ENCODE peak calls at places on chromosomes 1 and 21, in six cellular contexts. V is H1, P is IMR-90, Y is neuronal stem cell, X is H9, M is trophoblast cell. W is an unnamed sample.

GRCh38 chr1:66575739-66576138 is 41.8 kb downstream of the SGIP1 start:
- DNase-seq in V (no peak), P (peak; percentile 99), Y (no peak), X (no peak), M (peak; percentile 39), W (peak; percentile 96)

GRCh38 chr1:211601159-211601558 is 22.2 kb upstream of the SLC30A1 start:
- DNase-seq in V (no peak), P (no peak), Y (no peak), X (no peak), M (no peak), W (no peak)

GRCh38 chr1:152718238-152718637 is 10.3 kb downstream of the LCE4A start:
- DNase-seq in V (no peak), P (no peak), Y (no peak), X (no peak), M (no peak), W (no peak)

GRCh38 chr1:228083871-228084278 is 1.4 kb downstream of the ARF1 start:
- DNase-seq in V (no peak), P (peak; percentile 22), Y (no peak), X (no peak), M (no peak), W (peak; percentile 56)

GRCh38 chr21:46052703-46053651 is 44.9 kb upstream of the COL6A2 start:
- DNase-seq in V (no peak), P (peak; percentile 95), Y (no peak), X (peak; percentile 27), M (peak; percentile 70), W (peak; percentile 86)

GRCh38 chr1:33186936-33187335 is 5.1 kb upstream of the TRIM62 start:
- DNase-seq in V (no peak), P (no peak), Y (no peak), X (no peak), M (no peak), W (no peak)

GRCh38 chr1:92975551-92976232 is 14.4 kb upstream of the DIPK1A start:
- DNase-seq in V (no peak), P (no peak), Y (no peak), X (no peak), M (no peak), W (no peak)

GRCh38 chr1:109249654-109250401 is 489 bp downstream of the CELSR2 start:
- DNase-seq in V (no peak), P (no peak), Y (no peak), X (no peak), M (no peak), W (no peak)

GRCh38 chr1:152440635-152441471 is 26.8 kb upstream of the CRNN start:
- DNase-seq in V (no peak), P (peak; percentile 54), Y (no peak), X (peak; percentile 40), M (peak; percentile 64), W (no peak)

GRCh38 chr1:209428241-209428921 is 155.1 kb upstream of the CAMK1G start:
- DNase-seq in V (no peak), P (no peak), Y (peak; percentile 46), X (peak; percentile 95), M (peak; percentile 60), W (no peak)

GRCh38 chr1:209422281-209422680 is 161.2 kb upstream of the CAMK1G start:
- DNase-seq in V (no peak), P (no peak), Y (no peak), X (no peak), M (no peak), W (no peak)

GRCh38 chr1:209427811-209428210 is 155.7 kb upstream of the CAMK1G start:
- DNase-seq in V (no peak), P (no peak), Y (no peak), X (peak; percentile 74), M (no peak), W (no peak)

GRCh38 chr1:209427277-209427676 is 156.2 kb upstream of the CAMK1G start:
- DNase-seq in V (no peak), P (no peak), Y (no peak), X (no peak), M (no peak), W (no peak)

GRCh38 chr1:209425959-209426358 is 157.6 kb upstream of the CAMK1G start:
- DNase-seq in V (no peak), P (no peak), Y (no peak), X (no peak), M (no peak), W (no peak)
- H2AK5ac ChIP-seq in V (peak overlapping the region; percentile 55), P (no peak overlapping the region), Y (no peak overlapping the region), X (no peak overlapping the region), M (peak overlapping the region; percentile 70), W (no peak overlapping the region)

GRCh38 chr1:156591432-156592157 is at the start of gene NAXE:
- DNase-seq in V (no peak), P (peak; percentile 41), Y (peak; percentile 69), X (peak; percentile 81), M (peak; percentile 80), W (peak; percentile 65)
- H2AFZ ChIP-seq in V (peak within 1 kb of the TSS; percentile 88), P (peak within 1 kb of the TSS; percentile 96), Y (peak within 1 kb of the TSS; percentile 93), X (peak within 1 kb of the TSS; percentile 71), M (peak within 1 kb of the TSS; percentile 42), W (peak within 1 kb of the TSS; percentile 95)

GRCh38 chr1:150162582-150162861 is 12.8 kb downstream of the PLEKHO1 start:
- DNase-seq in V (no peak), P (no peak), Y (no peak), X (no peak), M (no peak), W (no peak)
- H2AK5ac ChIP-seq in V (peak overlapping the region; percentile 77), P (peak overlapping the region; percentile 96), Y (peak overlapping the region; percentile 31), X (no peak overlapping the region), M (no peak overlapping the region), W (peak overlapping the region; percentile 21)

GRCh38 chr1:20417581-20417980 is 68.4 kb downstream of the CAMK2N1 start:
- DNase-seq in V (no peak), P (no peak), Y (no peak), X (no peak), M (no peak), W (no peak)
- H2AFZ ChIP-seq in V (no peak overlapping the region), P (no peak overlapping the region), Y (no peak overlapping the region), X (no peak overlapping the region), M (no peak overlapping the region), W (no peak overlapping the region)

DNA sequence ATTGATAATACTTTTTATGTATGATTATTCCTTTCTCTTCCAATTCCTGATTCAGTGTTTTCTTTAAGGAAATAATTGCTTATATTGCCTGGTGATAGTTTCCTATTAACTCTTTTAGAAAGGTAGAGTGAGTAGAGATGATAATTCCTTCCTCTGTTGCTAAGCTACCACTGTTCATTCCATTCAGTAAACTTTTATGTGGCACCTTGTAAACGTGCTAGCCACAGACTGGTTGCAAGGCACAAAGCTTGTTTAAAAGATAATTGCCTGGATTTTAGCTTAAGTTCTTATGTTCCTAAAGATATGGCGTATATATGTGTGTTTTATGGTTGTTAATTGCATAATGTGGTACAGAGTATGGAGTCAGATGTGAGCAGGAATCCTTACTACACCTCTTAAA is 3.2 kb downstream of the ZFYVE9 start:
- DNase-seq in V (no peak), P (no peak), Y (no peak), X (no peak), M (no peak), W (no peak)
- H2AK5ac ChIP-seq in V (no peak overlapping the region), P (no peak overlapping the region), Y (no peak overlapping the region), X (no peak overlapping the region), M (no peak overlapping the region), W (no peak overlapping the region)

GRCh38 chr1:205430631-205431305 is 8.9 kb upstream of the LEMD1 start:
- DNase-seq in V (no peak), P (peak; percentile 33), Y (peak; percentile 64), X (peak; percentile 76), M (no peak), W (peak; percentile 52)
- H2AFZ ChIP-seq in V (peak overlapping the region; percentile 80), P (peak overlapping the region; percentile 92), Y (peak overlapping the region; percentile 88), X (peak overlapping the region; percentile 84), M (peak overlapping the region; percentile 15), W (peak overlapping the region; percentile 21)

GRCh38 chr1:47696911-47697441 is 259.1 kb downstream of the FOXD2 start:
- DNase-seq in V (no peak), P (no peak), Y (no peak), X (peak; percentile 20), M (no peak), W (no peak)
- H2AK5ac ChIP-seq in V (no peak overlapping the region), P (no peak overlapping the region), Y (peak overlapping the region; percentile 23), X (no peak overlapping the region), M (no peak overlapping the region), W (no peak overlapping the region)

DNA sequence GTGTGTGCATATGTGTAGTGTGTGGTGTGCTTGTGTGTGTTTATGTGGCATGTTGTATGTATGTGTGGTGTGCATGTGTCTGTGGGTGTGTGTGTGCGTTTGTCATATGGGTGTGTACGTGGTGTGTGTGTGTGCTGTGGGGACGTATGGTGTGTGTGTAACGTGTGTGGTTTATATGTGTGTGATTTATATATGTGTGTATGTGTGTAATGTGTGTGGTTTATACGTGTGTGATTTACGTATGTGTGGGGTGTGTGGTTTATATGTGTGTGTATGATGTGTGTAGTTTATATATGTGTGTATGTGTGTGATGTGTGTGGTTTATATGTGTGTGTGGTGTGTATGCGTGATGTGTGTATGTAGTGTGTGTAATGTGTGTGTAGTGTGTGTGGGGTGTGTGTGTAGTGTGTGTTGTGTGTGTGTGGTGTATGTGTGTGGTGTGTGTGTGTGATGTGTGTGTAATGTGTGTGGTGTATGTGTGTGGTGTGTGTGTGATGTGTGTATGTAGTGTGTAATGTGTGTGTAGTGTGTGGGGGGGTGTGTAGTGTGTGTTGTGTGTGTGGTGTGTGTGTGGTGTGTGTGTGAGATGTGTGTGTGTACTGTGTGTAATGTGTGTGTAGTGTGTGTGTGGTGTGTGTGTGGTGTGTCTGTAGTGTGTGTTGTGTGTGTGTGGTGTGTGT is 32.3 kb upstream of the ADARB1 start:
- DNase-seq in V (no peak), P (no peak), Y (no peak), X (no peak), M (no peak), W (no peak)
- H2AFZ ChIP-seq in V (no peak overlapping the region), P (peak overlapping the region; percentile 92), Y (no peak overlapping the region), X (no peak overlapping the region), M (no peak overlapping the region), W (no peak overlapping the region)

W was measured in mesenchymal stem cell.